ENCODE peak calls at places on chromosomes 4 and X, in six cellular contexts. K is KBM-7; G is activated naive CD8-positive, alpha-beta T cell treated with anti-CD3 and anti-CD28 coated beads, Interleukin-2, amount 50 U/mL, for 24 hours; H is NCI-H446; P is stromal cell of bone marrow; T is left ventricle myocardium inferior. W is an unnamed sample.
A peak's percentile ranks its signal among the peaks of the same experiment; 100 is the strongest.

GRCh38 chrX:43644124-43644701 is 11.9 kb upstream of the MAOA start:
- DNase-seq in H (no peak), T (no peak), G (no peak), K (peak; percentile 74), P (peak; percentile 87), W (no peak)

GRCh38 chr4:102474736-102475504 is 26.2 kb upstream of the NFKB1 start:
- DNase-seq in G (no peak), P (no peak), K (no peak), T (no peak), H (no peak), W (no peak)

GRCh38 chrX:136176399-136176825 is 29.1 kb downstream of the FHL1 start:
- DNase-seq in P (peak; percentile 85), G (no peak), K (no peak), T (no peak), H (no peak), W (no peak)

GRCh38 chr4:7911044-7911578 is 28.6 kb downstream of the AFAP1 start:
- DNase-seq in T (no peak), P (peak; percentile 80), H (no peak), K (no peak), G (no peak), W (no peak)

GRCh38 chr4:80409798-80410197 is 74.3 kb downstream of the CFAP299 start:
- DNase-seq in T (no peak), G (no peak), H (no peak), P (peak; percentile 36), K (no peak), W (no peak)

GRCh38 chr4:177453116-177453515 is 10.9 kb upstream of the AGA start:
- DNase-seq in H (no peak), P (no peak), G (no peak), K (no peak), T (no peak), W (no peak)

GRCh38 chr4:40719008-40719623 is 30.6 kb upstream of the NSUN7 start:
- DNase-seq in G (no peak), K (peak; percentile 54), T (no peak), H (no peak), P (peak; percentile 38), W (no peak)

GRCh38 chrX:2572740-2573139 is 72.0 kb upstream of the DHRSX start:
- DNase-seq in G (no peak), P (no peak), T (no peak), K (no peak), H (no peak), W (no peak)

GRCh38 chrX:12970691-12971202 is 4.2 kb upstream of the TMSB4X start:
- DNase-seq in T (no peak), G (no peak), P (peak; percentile 48), K (peak; percentile 93), H (peak; percentile 38), W (no peak)

GRCh38 chrX:103404225-103405008 is 28.1 kb downstream of the BEX3 start:
- DNase-seq in H (peak; percentile 8), P (peak; percentile 75), K (peak; percentile 26), G (peak; percentile 66), T (peak; percentile 31), W (no peak)

GRCh38 chr4:83334425-83335241 is at the start of gene HPSE:
- DNase-seq in K (peak; percentile 88), G (peak; percentile 61), H (no peak), P (peak; percentile 36), T (peak; percentile 84), W (no peak)

GRCh38 chr4:182856862-182857261 is 60.3 kb downstream of the DCTD start:
- DNase-seq in G (no peak), K (no peak), P (no peak), T (no peak), H (no peak), W (no peak)

GRCh38 chr4:41728571-41728908 is 20.0 kb downstream of the PHOX2B start:
- DNase-seq in P (no peak), G (no peak), H (no peak), K (no peak), T (no peak), W (no peak)

GRCh38 chr4:13980317-13980716 is 352.8 kb upstream of the BOD1L1 start:
- DNase-seq in H (no peak), T (no peak), P (peak; percentile 94), G (no peak), K (peak; percentile 32), W (no peak)

W was measured in nucleus accumbens.